ENCODE peak calls at places on chromosomes 2 and 18, in four cellular contexts. C is cardiac muscle cell, J is esophagus squamous epithelium, R is breast epithelium. M is an unnamed sample.

GRCh38 chr2:209468796-209469325 is 45.0 kb downstream of the MAP2 start:
- DNase-seq in J (no peak), R (no peak), C (no peak), M (no peak)

GRCh38 chr2:10408649-10409579 is 39.2 kb downstream of the ODC1 start:
- DNase-seq in J (peak; percentile 10), R (peak; percentile 81), C (peak; percentile 79), M (peak; percentile 70)

GRCh38 chr2:3142961-3143571 is 234.6 kb downstream of the EIPR1 start:
- DNase-seq in R (no peak), C (no peak), J (no peak), M (no peak)

GRCh38 chr2:29834624-29835023 is 86.8 kb downstream of the ALK start:
- DNase-seq in C (no peak), R (no peak), J (no peak), M (no peak)

GRCh38 chr2:55719852-55720251 is 26.2 kb upstream of the PNPT1 start:
- DNase-seq in R (no peak), C (no peak), J (no peak), M (no peak)

GRCh38 chr2:178391701-178392100 is 59.3 kb downstream of the PRKRA start:
- DNase-seq in C (no peak), R (no peak), J (no peak), M (no peak)

GRCh38 chr2:188414412-188414811 is 122.7 kb downstream of the GULP1 start:
- DNase-seq in C (peak; percentile 62), J (no peak), R (no peak), M (no peak)

GRCh38 chr18:40925071-40925541 is 1029.9 kb upstream of the PIK3C3 start:
- DNase-seq in C (peak; percentile 44), J (no peak), R (no peak), M (no peak)

GRCh38 chr18:48834421-48835011 is 116.2 kb downstream of the SMAD7 start:
- DNase-seq in J (peak; percentile 30), C (peak; percentile 89), R (peak; percentile 45), M (peak; percentile 42)

GRCh38 chr2:63048367-63049171 is 2.1 kb upstream of the OTX1 start:
- DNase-seq in R (no peak), C (no peak), J (no peak), M (peak; percentile 20)

GRCh38 chr2:110674620-110675555 is 3.0 kb downstream of the BUB1 start:
- DNase-seq in J (no peak), R (no peak), C (peak; percentile 77), M (peak; percentile 34)

GRCh38 chr2:171159326-171160118 is 1.2 kb downstream of the TLK1 start:
- DNase-seq in R (peak; percentile 29), J (no peak), C (peak; percentile 77), M (no peak)

GRCh38 chr18:26424428-26425147 is 123.8 kb downstream of the KCTD1 start:
- DNase-seq in J (no peak), C (no peak), R (no peak), M (no peak)

GRCh38 chr18:69469444-69469919 is 68.8 kb downstream of the DOK6 start:
- DNase-seq in R (no peak), C (peak; percentile 19), J (no peak), M (no peak)

GRCh38 chr2:107303964-107304363 is 418.0 kb upstream of the ST6GAL2 start:
- DNase-seq in R (no peak), C (peak; percentile 42), J (no peak), M (no peak)

GRCh38 chr18:12086677-12087482 is 6.8 kb upstream of the ANKRD62 start:
- DNase-seq in C (no peak), R (no peak), J (no peak), M (no peak)

GRCh38 chr2:28398101-28398834 is 5.6 kb downstream of the FOSL2 start:
- DNase-seq in R (no peak), J (no peak), C (peak; percentile 77), M (no peak)

GRCh38 chr2:199339826-199340605 is 117.7 kb downstream of the SATB2 start:
- DNase-seq in C (no peak), J (no peak), R (no peak), M (no peak)

GRCh38 chr2:233513953-233514655 is 52.5 kb downstream of the USP40 start:
- DNase-seq in J (no peak), R (no peak), C (no peak), M (no peak)

GRCh38 chr18:77197073-77197472 is 52.6 kb upstream of the GALR1 start:
- DNase-seq in C (no peak), R (no peak), J (no peak), M (no peak)
- TF ChIP-seq CTCF in C (peak; percentile 18), R (no peak), J (no peak), M (no peak)

DNA sequence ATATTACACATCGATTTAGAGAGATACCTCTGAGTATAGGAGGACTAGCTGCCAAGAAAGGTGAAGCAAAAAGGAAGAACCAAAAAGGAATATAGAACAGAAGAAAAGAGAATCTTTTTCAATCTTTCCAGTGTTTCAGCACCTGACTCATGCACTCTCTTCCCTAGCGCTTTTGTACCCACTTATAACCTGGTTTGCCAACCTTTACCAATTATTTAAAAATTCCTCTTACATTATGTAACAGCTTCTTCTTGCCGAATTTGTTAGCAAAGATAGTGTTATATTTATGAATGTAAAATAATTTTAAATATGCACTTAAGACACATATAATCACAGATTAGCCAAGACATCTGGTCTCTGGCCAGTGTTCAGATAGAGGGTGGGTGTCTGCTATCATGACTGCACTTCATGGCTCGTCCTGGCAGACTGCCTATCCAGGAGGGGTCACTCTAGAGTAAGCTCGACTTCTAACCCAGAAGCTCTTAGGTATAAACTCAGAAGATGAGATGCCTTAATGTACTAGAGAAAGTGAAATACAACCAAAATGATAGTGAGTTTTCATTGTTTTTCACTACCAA is 122.9 kb downstream of the ATAD2B start:
- DNase-seq in J (no peak), C (peak; percentile 57), R (no peak), M (no peak)
- TF ChIP-seq CTCF in J (no peak), C (peak; percentile 39), R (no peak), M (no peak)

DNA sequence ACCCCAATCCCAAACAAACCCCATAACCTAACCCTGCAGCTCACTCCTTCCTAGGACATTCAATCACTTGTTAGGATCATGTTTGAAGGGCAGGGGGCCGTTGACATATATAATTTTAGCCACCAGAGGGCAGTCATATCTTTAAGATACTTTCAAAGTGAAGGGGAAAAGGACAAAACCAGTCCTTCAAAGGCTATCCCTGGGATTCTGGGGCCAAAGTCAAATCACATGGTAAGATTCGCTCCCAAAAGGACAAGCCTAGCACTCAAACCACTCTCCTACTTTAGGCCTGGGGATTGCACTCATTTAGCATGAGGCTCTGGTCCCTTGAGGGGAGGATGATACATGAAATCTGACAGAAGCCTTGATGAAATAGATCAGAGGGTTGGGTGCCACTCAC is 44.6 kb downstream of the HAUS1 start:
- DNase-seq in J (no peak), C (peak; percentile 68), R (peak; percentile 20), M (no peak)
- TF ChIP-seq CTCF in J (peak; percentile 71), C (peak; percentile 64), R (peak; percentile 52), M (peak; percentile 59)

DNA sequence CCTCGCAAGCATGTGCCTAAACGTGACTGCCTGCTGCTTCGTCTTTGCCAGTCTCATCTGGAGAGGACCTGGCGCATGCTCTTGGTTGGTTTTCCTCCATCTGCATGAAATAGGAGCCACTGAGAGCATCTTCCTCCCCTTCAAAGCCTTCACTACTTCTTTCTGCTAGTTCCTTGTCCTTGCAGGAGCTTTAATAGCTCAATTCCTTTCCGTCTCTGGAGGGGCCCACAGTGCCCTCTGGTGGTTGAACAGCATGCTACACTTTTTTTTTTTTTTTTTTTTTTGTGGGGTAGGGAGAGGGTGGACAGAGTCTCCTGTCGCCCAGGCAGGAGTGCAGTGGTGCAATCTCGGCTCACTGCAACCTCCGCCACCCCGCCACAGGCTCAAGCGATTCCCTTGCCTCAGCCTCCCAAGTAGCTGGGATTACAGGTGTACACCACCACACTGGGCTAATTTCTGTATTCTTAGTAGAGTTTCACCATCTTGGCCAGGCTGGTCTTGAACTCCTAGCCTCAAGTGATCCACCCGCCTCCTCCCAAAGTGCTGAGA is 59.6 kb downstream of the SP110 start:
- DNase-seq in J (no peak), C (peak; percentile 62), R (no peak), M (peak; percentile 34)
- TF ChIP-seq CTCF in J (peak; percentile 55), C (peak; percentile 78), R (peak; percentile 68), M (no peak)

GRCh38 chr2:149119358-149119757 is 80.9 kb downstream of the LYPD6B start:
- DNase-seq in C (no peak), R (no peak), J (no peak), M (no peak)
- TF ChIP-seq CTCF in C (no peak), R (no peak), J (no peak), M (no peak)